ENCODE peak calls at places on chromosomes 5 and 9, in four cellular contexts. W, U, C and Z are unnamed samples.

GRCh38 chr5:160469156-160470144 is 47.8 kb downstream of the PTTG1 start:
- DNase-seq in C (no peak), W (no peak), U (no peak), Z (no peak)

GRCh38 chr5:37029436-37029835 is 152.9 kb downstream of the NIPBL start:
- DNase-seq in U (no peak), W (no peak), C (no peak), Z (no peak)

GRCh38 chr5:130400091-130400490 is 495.8 kb downstream of the CHSY3 start:
- DNase-seq in U (peak; percentile 7), W (peak; percentile 64), C (no peak), Z (no peak)

GRCh38 chr5:171601266-171601881 is 181.9 kb downstream of the FGF18 start:
- DNase-seq in W (no peak), C (no peak), U (no peak), Z (no peak)

GRCh38 chr9:135069556-135070197 is 17.8 kb upstream of the OLFM1 start:
- DNase-seq in W (no peak), C (no peak), U (no peak), Z (no peak)

GRCh38 chr9:127507751-127508648 is 56.7 kb downstream of the LRSAM1 start:
- DNase-seq in U (no peak), W (no peak), C (no peak), Z (no peak)

GRCh38 chr9:117722108-117722761 is 18.0 kb downstream of the TLR4 start:
- DNase-seq in W (no peak), C (no peak), U (no peak), Z (no peak)

GRCh38 chr5:110086658-110087388 is 397.1 kb downstream of the MAN2A1 start:
- DNase-seq in W (peak; percentile 95), U (no peak), C (no peak), Z (no peak)

GRCh38 chr5:97658116-97658900 is 475.3 kb upstream of the RIOK2 start:
- DNase-seq in W (no peak), C (no peak), U (no peak), Z (no peak)

GRCh38 chr9:27726244-27727141 is 153.2 kb upstream of the C9orf72 start:
- DNase-seq in U (peak; percentile 46), C (peak; percentile 54), W (peak; percentile 26), Z (peak; percentile 44)